ENCODE peak calls at places on chromosomes 12 and 14, in nine cellular contexts. E, B, O, Q, K, Z, I, L and F are unnamed samples.

GRCh38 chr12:110545812-110546211 is 37.3 kb downstream of the PPTC7 start:
- DNase-seq in Q (no peak), E (no peak), B (no peak), I (no peak), L (no peak), K (peak), Z (no peak), O (no peak), F (no peak)

GRCh38 chr14:59189281-59189821 is 884 bp downstream of the DAAM1 start:
- DNase-seq in I (no peak), Z (no peak), B (peak), E (peak), O (peak), Q (peak), K (peak), L (peak), F (peak)

GRCh38 chr12:91813701-91814100 is 331.9 kb downstream of the BTG1 start:
- DNase-seq in B (no peak), O (no peak), L (no peak), Q (no peak), Z (no peak), K (peak), I (no peak), E (no peak), F (no peak)

GRCh38 chr12:45363903-45364302 is 148.0 kb downstream of the ANO6 start:
- DNase-seq in Q (no peak), Z (no peak), L (no peak), I (no peak), B (no peak), O (no peak), E (no peak), K (no peak), F (no peak)

GRCh38 chr14:94132285-94132887 is 3.0 kb upstream of the IFI27L2 start:
- DNase-seq in Z (no peak), I (no peak), O (peak), L (peak), B (peak), Q (peak), K (peak), E (peak), F (no peak)

GRCh38 chr12:132836803-132837331 is 8.2 kb upstream of the GOLGA3 start:
- DNase-seq in E (no peak), Q (no peak), Z (no peak), L (no peak), O (no peak), B (no peak), K (no peak), I (no peak), F (no peak)

GRCh38 chr12:66272650-66273049 is 29.6 kb upstream of the HELB start:
- DNase-seq in I (no peak), K (no peak), Q (no peak), Z (no peak), E (no peak), L (no peak), O (no peak), B (no peak), F (no peak)

GRCh38 chr12:49358548-49359141 is 8.6 kb upstream of the SPATS2 start:
- DNase-seq in Q (peak), Z (no peak), L (peak), I (no peak), O (peak), B (peak), E (no peak), K (peak), F (no peak)

GRCh38 chr12:48910196-48910595 is 15.1 kb downstream of the FKBP11 start:
- DNase-seq in E (no peak), K (no peak), O (no peak), Q (no peak), Z (no peak), B (no peak), I (no peak), L (no peak), F (no peak)

GRCh38 chr12:75207338-75208083 is 2.1 kb downstream of the KCNC2 start:
- DNase-seq in E (no peak), I (no peak), B (no peak), Q (no peak), O (no peak), Z (no peak), K (no peak), L (no peak), F (no peak)

GRCh38 chr12:2396448-2396871 is 343.7 kb downstream of the CACNA1C start:
- DNase-seq in I (peak), O (no peak), Z (no peak), E (no peak), Q (peak), K (no peak), L (no peak), B (no peak), F (no peak)

GRCh38 chr14:56342419-56342901 is 224.2 kb downstream of the PELI2 start:
- DNase-seq in Z (no peak), L (peak), B (no peak), E (no peak), K (peak), I (no peak), O (no peak), Q (no peak), F (no peak)